ENCODE peak calls at places on chromosomes 2 and 18, in seven cellular contexts. B is cardiac fibroblast, G is Daoy, T is HAP-1, I is left colon, M is lower leg skin, N is LoVo. Z is an unnamed sample.

GRCh38 chr2:63544017-63544627 is 44.2 kb downstream of the WDPCP start:
- DNase-seq in B (peak), M (no peak), T (peak), N (peak), G (no peak), I (no peak), Z (peak)

GRCh38 chr2:84649487-84650142 is 133.3 kb downstream of the DNAH6 start:
- DNase-seq in N (no peak), B (no peak), T (no peak), I (no peak), G (no peak), M (no peak), Z (no peak)

GRCh38 chr2:1497122-1497611 is 83.9 kb downstream of the TPO start:
- DNase-seq in G (no peak), I (no peak), M (peak), N (no peak), T (no peak), B (no peak), Z (no peak)

GRCh38 chr2:221529943-221530652 is 42.0 kb downstream of the EPHA4 start:
- DNase-seq in M (no peak), T (peak), G (peak), N (peak), B (peak), I (no peak), Z (peak)

GRCh38 chr2:167544602-167545001 is 656.3 kb downstream of the XIRP2 start:
- DNase-seq in M (no peak), N (no peak), T (no peak), B (no peak), G (peak), I (no peak), Z (no peak)

GRCh38 chr18:46733872-46734271 is 23.0 kb downstream of the ST8SIA5 start:
- DNase-seq in N (no peak), G (no peak), M (peak), I (no peak), T (no peak), B (no peak), Z (no peak)

GRCh38 chr2:172380436-172381274 is 46.7 kb upstream of the ITGA6 start:
- DNase-seq in I (no peak), N (no peak), T (peak), B (no peak), G (no peak), M (no peak), Z (peak)

GRCh38 chr2:54568876-54569298 is 112.8 kb downstream of the SPTBN1 start:
- DNase-seq in N (peak), I (peak), B (peak), G (peak), T (no peak), M (no peak), Z (no peak)

GRCh38 chr2:66585616-66586015 is 150.7 kb downstream of the MEIS1 start:
- DNase-seq in M (no peak), N (no peak), G (no peak), T (no peak), B (no peak), I (no peak), Z (no peak)